ENCODE peak calls at places on chromosome 11, in four cellular contexts. Z is left ventricle myocardium inferior, A is psoas muscle, R is prostate gland. X is an unnamed sample.

GRCh38 chr11:65352783-65353182 is 1.8 kb upstream of the TIGD3 start:
- DNase-seq in A (no peak), Z (no peak), R (no peak), X (no peak)

GRCh38 chr11:116428638-116428975 is 344.2 kb downstream of the BUD13 start:
- DNase-seq in R (no peak), A (no peak), Z (no peak), X (no peak)

GRCh38 chr11:111347723-111348115 is 31.4 kb downstream of the POU2AF1 start:
- DNase-seq in Z (no peak), R (no peak), A (no peak), X (no peak)

GRCh38 chr11:20243974-20244373 is 83.7 kb upstream of the DBX1 start:
- DNase-seq in Z (no peak), R (no peak), A (no peak), X (no peak)

GRCh38 chr11:73359930-73360742 is 16.1 kb upstream of the RELT start:
- DNase-seq in R (no peak), A (peak; percentile 65), Z (no peak), X (no peak)

GRCh38 chr11:71249301-71249700 is 3.1 kb downstream of the SHANK2 start:
- DNase-seq in A (no peak), Z (no peak), R (no peak), X (peak; percentile 32)

GRCh38 chr11:79173615-79174014 is 267.2 kb downstream of the TENM4 start:
- DNase-seq in A (peak; percentile 28), R (no peak), Z (no peak), X (no peak)

GRCh38 chr11:36699271-36699670 is 101.2 kb upstream of the RAG2 start:
- DNase-seq in R (no peak), A (no peak), Z (no peak), X (no peak)

GRCh38 chr11:75820636-75821035 is 5.6 kb downstream of the UVRAG start:
- DNase-seq in A (no peak), Z (no peak), R (no peak), X (no peak)

GRCh38 chr11:31802609-31802989 is 8.5 kb downstream of the PAX6 start:
- DNase-seq in Z (no peak), R (no peak), A (no peak), X (no peak)

GRCh38 chr11:70612459-70613141 is 214.3 kb downstream of the CTTN start:
- DNase-seq in A (no peak), R (no peak), Z (no peak), X (peak; percentile 41)

GRCh38 chr11:102812188-102812587 is 14.2 kb upstream of the MMP1 start:
- DNase-seq in R (no peak), Z (no peak), A (no peak), X (no peak)

GRCh38 chr11:102810943-102811528 is 13.1 kb upstream of the MMP1 start:
- DNase-seq in Z (no peak), R (no peak), A (no peak), X (no peak)

GRCh38 chr11:102813484-102813883 is 15.5 kb upstream of the MMP1 start:
- DNase-seq in A (no peak), Z (no peak), R (no peak), X (no peak)

GRCh38 chr11:102806296-102806695 is 8.3 kb upstream of the MMP1 start:
- DNase-seq in Z (no peak), R (no peak), A (no peak), X (no peak)

DNA sequence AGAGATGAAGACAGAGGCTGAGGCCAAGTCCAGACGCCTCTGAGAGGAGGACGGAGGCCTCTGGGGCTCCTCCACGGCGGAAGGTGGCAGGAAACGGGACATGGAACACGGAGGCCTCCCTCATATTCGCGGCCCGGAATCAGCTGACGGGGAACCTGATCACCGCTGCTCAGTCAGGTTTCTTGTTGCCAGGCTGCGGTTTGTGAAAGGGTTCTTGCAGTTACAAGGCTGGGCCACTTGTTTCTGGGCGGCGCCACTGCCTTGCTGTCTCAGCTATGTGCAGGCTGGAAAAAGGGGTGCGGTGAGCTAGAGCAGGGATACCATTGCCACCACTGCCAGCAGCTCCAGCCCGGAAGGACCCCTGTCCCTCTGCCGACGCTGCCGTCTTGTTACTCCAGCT is 10.0 kb upstream of the MMP1 start:
- DNase-seq in A (no peak), R (no peak), Z (no peak), X (no peak)
- TF ChIP-seq CTCF in A (no peak), R (no peak), Z (no peak), X (no peak)

DNA sequence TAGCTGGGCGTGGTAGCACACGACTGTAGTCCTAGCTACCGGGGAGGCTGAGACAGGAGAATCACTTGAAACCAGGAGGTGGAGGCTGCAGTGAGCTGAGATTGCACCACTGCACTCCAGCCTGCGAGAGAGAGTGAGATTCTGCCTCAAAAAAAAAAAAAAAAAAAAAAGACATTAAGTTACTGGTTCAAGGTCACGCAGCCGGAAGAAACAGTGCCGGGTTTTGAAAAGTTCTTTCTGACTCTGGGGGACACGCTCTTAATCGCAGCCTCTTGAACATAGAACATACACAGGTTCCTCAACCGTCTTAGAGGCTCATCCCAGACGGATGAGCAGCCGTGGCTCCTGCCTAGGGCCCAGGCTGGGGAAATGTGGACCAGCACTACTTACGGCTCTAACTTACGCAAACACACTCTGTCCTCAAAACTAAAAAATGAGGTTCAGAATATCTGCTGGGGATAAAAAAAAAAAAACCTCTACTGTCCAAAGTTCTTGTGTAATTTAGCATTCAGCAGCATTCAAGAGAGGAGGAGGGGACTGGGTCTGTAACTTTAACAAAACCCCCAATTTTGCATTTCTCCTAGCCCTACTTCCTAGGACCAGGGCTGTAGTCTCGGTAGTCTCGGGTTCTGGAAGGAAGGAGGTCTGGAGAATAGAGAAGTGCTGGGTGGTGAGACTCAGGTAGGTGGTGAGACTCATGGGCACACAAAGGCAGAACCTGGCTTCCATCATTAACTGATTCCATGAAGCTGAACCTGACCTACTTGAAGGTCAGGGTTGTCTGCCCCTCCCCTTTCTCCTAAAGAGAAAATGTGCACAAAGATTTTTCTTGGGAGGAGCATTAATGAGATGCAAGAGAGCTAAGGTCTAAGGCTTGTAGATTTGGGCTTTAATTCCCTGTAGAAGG is 6.0 kb downstream of the SPTBN2 start:
- DNase-seq in A (no peak), Z (no peak), R (no peak), X (no peak)
- H3K4me1 ChIP-seq in A (no peaks in the 10 kb centered on the region), Z (peaks cover 8% of the 10 kb centered on the region), R (peaks cover 4% of the 10 kb centered on the region), X (peaks cover 12% of the 10 kb centered on the region)

DNA sequence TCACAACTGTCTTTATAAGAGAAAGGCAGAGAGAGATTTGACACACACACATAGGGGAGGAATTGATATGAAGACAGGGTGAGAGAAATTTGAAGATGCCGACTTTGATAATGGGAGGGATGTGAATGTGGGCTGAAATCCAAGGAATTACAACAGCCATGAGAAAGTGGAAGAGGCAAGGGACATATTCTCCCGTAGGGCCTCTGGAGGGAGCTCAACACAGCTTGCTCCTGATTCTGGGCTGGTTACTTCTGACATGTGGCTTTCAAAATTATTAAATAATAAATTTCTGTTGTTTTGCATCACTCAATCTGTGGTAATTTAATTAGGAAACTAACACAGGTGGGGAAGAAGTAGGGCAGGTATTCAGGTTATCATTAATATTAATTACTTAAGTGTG is 282.9 kb downstream of the LUZP2 start:
- DNase-seq in Z (no peak), A (no peak), R (no peak), X (no peak)
- TF ChIP-seq CTCF in Z (peak; percentile 22), A (no peak), R (no peak), X (no peak)

GRCh38 chr11:12430912-12431311 is 53.5 kb downstream of the PARVA start:
- DNase-seq in A (peak; percentile 59), Z (no peak), R (peak; percentile 69), X (peak; percentile 39)
- H3K4me1 ChIP-seq in A (peaks cover 3% of the 10 kb centered on the region), Z (peaks cover 65% of the 10 kb centered on the region), R (peaks cover 6% of the 10 kb centered on the region), X (peaks cover 22% of the 10 kb centered on the region)

GRCh38 chr11:102915044-102915375 is 40.2 kb upstream of the MMP12 start:
- DNase-seq in R (no peak), A (no peak), Z (no peak), X (no peak)
- TF ChIP-seq CTCF in R (no peak), A (no peak), Z (no peak), X (no peak)

GRCh38 chr11:442611-443081 is 835 bp upstream of the ANO9 start:
- DNase-seq in R (no peak), A (peak; percentile 10), Z (no peak), X (no peak)
- H3K4me1 ChIP-seq in R (no peaks in the 10 kb centered on the region), A (no peaks in the 10 kb centered on the region), Z (peaks cover 18% of the 10 kb centered on the region), X (peaks cover 11% of the 10 kb centered on the region)

DNA sequence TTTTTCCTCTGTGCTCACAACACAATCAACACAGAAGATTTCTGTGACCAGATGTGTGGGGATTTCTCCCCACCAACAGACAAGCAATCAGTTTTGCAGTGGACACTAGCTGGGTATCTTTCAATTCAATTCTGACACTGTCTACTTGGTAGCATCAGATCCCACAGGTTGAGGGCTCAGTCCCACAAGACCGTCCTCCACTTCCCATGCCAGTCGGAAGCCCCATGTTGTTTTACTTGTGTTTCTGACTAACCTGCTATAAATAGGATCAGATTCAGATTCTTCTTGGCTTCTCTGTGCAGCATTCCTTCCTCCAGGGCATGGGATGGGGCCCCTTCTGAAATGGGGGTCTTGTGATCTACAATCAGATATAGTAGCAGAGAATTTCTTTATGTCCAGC is 19.6 kb downstream of the ACER3 start:
- DNase-seq in A (no peak), R (no peak), Z (no peak), X (no peak)
- TF ChIP-seq CTCF in A (peak; percentile 29), R (no peak), Z (no peak), X (no peak)

GRCh38 chr11:46350695-46351094 is 3.4 kb downstream of the DGKZ start:
- DNase-seq in R (no peak), Z (no peak), A (no peak), X (no peak)
- H3K4me1 ChIP-seq in R (peaks cover 13% of the 10 kb centered on the region), Z (peaks cover 72% of the 10 kb centered on the region), A (peaks cover 33% of the 10 kb centered on the region), X (peaks cover 6% of the 10 kb centered on the region)

GRCh38 chr11:119706887-119707286 is 22.1 kb downstream of the NECTIN1 start:
- DNase-seq in R (no peak), Z (no peak), A (no peak), X (no peak)
- TF ChIP-seq CTCF in R (no peak), Z (no peak), A (no peak), X (no peak)